ENCODE peak calls at places on chromosomes 16 and 17, in eight cellular contexts. L is AG04450, R is IMR-90, H is AG09309, O is uterus, I is bronchial epithelial cell, S is upper lobe of right lung, W is brain microvascular endothelial cell. N is an unnamed sample.

GRCh38 chr17:2792541-2793169 is 3.6 kb upstream of the RAP1GAP2 start:
- DNase-seq in L (no peak), R (no peak), H (no peak), O (no peak), I (no peak), S (no peak), W (no peak), N (no peak)

GRCh38 chr16:15899538-15900100 is 11.2 kb upstream of the CEP20 start:
- DNase-seq in L (peak), R (peak), H (peak), O (no peak), I (peak), S (peak), W (peak), N (peak)

GRCh38 chr17:36496018-36496789 is 9.7 kb downstream of the ZNHIT3 start:
- DNase-seq in L (no peak), R (peak), H (no peak), O (no peak), I (no peak), S (no peak), W (peak), N (no peak)

GRCh38 chr16:47375423-47375822 is 85.4 kb downstream of the ITFG1 start:
- DNase-seq in L (no peak), R (peak), H (no peak), O (no peak), I (no peak), S (no peak), W (no peak), N (peak)

GRCh38 chr16:54335230-54335629 is 48.6 kb upstream of the IRX3 start:
- DNase-seq in L (no peak), R (no peak), H (no peak), O (no peak), I (no peak), S (no peak), W (no peak), N (no peak)

GRCh38 chr16:73122604-73123386 is 74.9 kb upstream of the ZFHX3 start:
- DNase-seq in L (no peak), R (no peak), H (no peak), O (peak), I (no peak), S (no peak), W (peak), N (peak)

GRCh38 chr17:45222273-45222993 is 748 bp downstream of the FMNL1 start:
- DNase-seq in L (no peak), R (no peak), H (no peak), O (no peak), I (no peak), S (no peak), W (no peak), N (no peak)

GRCh38 chr17:78528541-78528940 is 48.7 kb downstream of the DNAH17 start:
- DNase-seq in L (no peak), R (no peak), H (no peak), O (no peak), I (no peak), S (peak), W (no peak), N (no peak)

GRCh38 chr17:74690409-74690825 is 22.3 kb downstream of the CD300LF start:
- DNase-seq in L (no peak), R (no peak), H (no peak), O (no peak), I (no peak), S (no peak), W (no peak), N (no peak)

GRCh38 chr17:80653856-80654255 is 109.2 kb downstream of the RPTOR start:
- DNase-seq in L (no peak), R (no peak), H (no peak), O (no peak), I (no peak), S (no peak), W (no peak), N (no peak)

GRCh38 chr17:83050651-83051422 is 28.6 kb upstream of the METRNL start:
- DNase-seq in L (no peak), R (no peak), H (no peak), O (no peak), I (no peak), S (no peak), W (no peak), N (no peak)

GRCh38 chr16:85384831-85385462 is 228.2 kb upstream of the GSE1 start:
- DNase-seq in L (no peak), R (no peak), H (no peak), O (no peak), I (peak), S (peak), W (no peak), N (no peak)

DNA sequence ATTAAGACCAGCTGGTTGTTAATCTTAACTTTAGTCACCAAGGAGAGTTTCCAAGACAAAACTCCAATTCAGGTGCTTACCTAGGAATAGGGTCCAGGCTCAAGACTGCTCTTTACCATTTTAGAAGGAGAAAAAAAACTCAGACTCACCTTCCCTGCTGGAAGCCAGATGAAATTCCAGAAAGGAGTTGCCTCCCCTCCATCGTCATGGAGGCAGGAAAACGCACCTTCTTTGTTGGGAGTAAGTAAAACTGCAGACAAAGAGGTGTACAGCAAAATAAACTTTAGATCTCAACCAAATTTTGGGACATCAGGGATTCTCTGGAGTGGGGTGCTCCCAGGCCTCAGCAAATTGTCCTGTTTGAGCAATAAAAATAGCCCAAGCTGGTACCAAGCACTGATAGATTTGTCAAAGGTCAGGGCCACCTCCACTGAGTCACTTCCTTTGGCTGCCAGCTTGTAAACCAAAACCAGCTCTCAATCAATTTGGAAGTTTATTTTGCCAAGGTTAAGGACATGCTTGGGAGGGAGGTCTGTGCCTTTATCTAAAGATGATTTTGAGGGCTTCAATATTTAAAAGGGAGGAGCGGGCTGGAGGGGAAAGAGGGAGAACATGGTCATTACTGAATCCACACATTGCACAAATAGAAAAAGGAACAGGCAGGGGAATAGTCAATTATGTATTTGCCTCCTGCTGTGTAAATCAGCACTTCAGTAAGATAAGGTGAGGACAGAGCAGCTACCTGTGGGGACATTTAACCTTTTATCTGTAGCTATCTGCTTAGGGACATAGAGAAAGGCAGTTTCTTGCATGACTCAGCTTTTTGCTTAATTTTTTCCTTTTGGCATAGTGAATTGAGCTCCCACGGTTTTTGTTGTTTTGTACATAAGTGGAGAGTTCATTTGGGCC is 1.5 kb upstream of the ALDH3A2 start:
- DNase-seq in L (no peak), R (no peak), H (no peak), O (no peak), I (peak), S (no peak), W (no peak), N (peak)
- H3K4me3 ChIP-seq in L (no peak), R (no peak), H (peak), O (no peak), I (no peak), S (peak), W (no peak), N (no peak)

GRCh38 chr16:67100569-67101300 is 9.0 kb upstream of the PHAF1 start:
- DNase-seq in L (no peak), R (peak), H (no peak), O (no peak), I (no peak), S (no peak), W (no peak), N (peak)
- TF ChIP-seq CTCF in L (peak), R (peak), H (peak), O (no peak), I (no peak), S (peak), W (peak), N (peak)

DNA sequence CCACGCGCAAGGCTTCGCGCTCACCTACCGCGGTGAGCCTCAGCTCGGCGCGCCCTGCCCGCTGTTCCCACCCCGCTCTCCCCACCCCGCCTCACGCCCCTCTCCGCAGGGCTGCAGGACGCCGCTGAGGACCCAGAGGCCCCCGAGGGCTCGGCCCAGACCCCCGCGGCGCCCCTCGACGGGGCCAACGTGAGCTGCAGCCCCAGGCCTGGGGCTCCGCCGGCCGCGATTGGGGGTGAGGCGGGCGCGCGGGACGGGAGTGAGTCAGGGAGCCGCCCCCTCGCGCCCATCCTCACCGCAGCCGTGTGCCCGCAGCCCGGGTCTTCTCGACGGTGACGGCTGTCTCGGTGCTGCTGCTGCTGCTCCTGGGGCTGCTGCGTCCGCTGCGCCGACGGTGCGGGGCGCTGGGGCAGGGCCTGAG is 1.9 kb upstream of the PAQR4 start:
- DNase-seq in L (no peak), R (no peak), H (no peak), O (no peak), I (no peak), S (no peak), W (no peak), N (no peak)
- H3K4me3 ChIP-seq in L (no peak), R (no peak), H (no peak), O (no peak), I (no peak), S (peak), W (no peak), N (no peak)

DNA sequence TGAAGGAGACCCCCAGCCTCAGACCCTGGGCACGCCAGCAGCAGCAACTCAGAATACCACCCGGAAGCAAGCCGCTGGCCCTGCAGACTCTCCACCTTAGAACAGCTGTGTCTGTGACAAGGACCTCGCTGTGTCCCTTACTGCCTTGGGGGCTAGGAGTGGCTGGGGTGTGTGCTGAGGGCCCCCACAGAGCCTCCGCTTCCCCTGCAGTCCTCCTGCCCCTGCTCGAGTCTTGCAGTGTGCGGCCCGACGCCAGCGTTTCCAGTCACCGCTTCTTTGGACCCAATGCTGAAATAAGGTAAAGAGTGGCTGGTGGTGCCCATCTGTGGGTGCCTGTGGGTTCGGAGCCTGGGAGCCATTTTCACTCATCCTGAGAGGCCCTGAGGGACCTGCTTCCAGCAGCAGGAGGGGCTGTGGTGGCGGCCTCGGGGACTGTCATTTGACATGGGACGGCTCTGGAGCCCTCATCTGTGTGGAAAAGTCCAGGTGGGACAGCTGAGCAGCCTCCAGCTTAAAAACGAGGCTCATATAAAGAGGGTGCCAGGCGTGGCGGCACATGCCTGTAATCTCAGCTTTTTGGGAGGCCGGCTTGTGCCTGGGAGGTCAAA is 14.7 kb upstream of the MC1R start:
- DNase-seq in L (no peak), R (no peak), H (no peak), O (no peak), I (no peak), S (no peak), W (no peak), N (no peak)
- TF ChIP-seq CTCF in L (no peak), R (no peak), H (no peak), O (no peak), I (no peak), S (no peak), W (no peak), N (no peak)

GRCh38 chr17:31390748-31391495 is 553 bp upstream of the RAB11FIP4 start:
- DNase-seq in L (no peak), R (no peak), H (no peak), O (no peak), I (no peak), S (no peak), W (no peak), N (no peak)
- H3K4me3 ChIP-seq in L (peak), R (peak), H (peak), O (peak), I (no peak), S (peak), W (peak), N (peak)

N was measured in astrocyte of the spinal cord.